ENCODE peak calls at places on chromosomes 1 and 21, in seven cellular contexts. One of them, this sample, is unnamed.

GRCh38 chr21:16993416-16994044 is 519.3 kb upstream of the CXADR start:
- DNase-seq in hepatocyte: no peak
- DNase-seq in OCI-LY7: no peak
- DNase-seq in neural progenitor cell: no peak
- DNase-seq in SK-N-SH: no peak
- DNase-seq in GM23248: no peak
- DNase-seq in PC-3: no peak
- DNase-seq in this sample: no peak

GRCh38 chr1:4052657-4053056 is 152.6 kb upstream of the C1orf174 start:
- DNase-seq in OCI-LY7: no peak
- DNase-seq in neural progenitor cell: no peak
- DNase-seq in GM23248: no peak
- DNase-seq in SK-N-SH: no peak
- DNase-seq in PC-3: no peak
- DNase-seq in hepatocyte: no peak
- DNase-seq in this sample: no peak

GRCh38 chr1:61481313-61481712 is 243.6 kb downstream of the TM2D1 start:
- DNase-seq in SK-N-SH: no peak
- DNase-seq in PC-3: peak
- DNase-seq in OCI-LY7: no peak
- DNase-seq in hepatocyte: no peak
- DNase-seq in neural progenitor cell: no peak
- DNase-seq in GM23248: peak
- DNase-seq in this sample: no peak

GRCh38 chr1:67748630-67749029 is 63.6 kb downstream of the GADD45A start:
- DNase-seq in SK-N-SH: no peak
- DNase-seq in PC-3: peak
- DNase-seq in OCI-LY7: no peak
- DNase-seq in neural progenitor cell: no peak
- DNase-seq in hepatocyte: peak
- DNase-seq in GM23248: peak
- DNase-seq in this sample: no peak

GRCh38 chr1:206021008-206021795 is 2.5 kb downstream of the CTSE start:
- DNase-seq in PC-3: peak
- DNase-seq in GM23248: no peak
- DNase-seq in OCI-LY7: no peak
- DNase-seq in SK-N-SH: no peak
- DNase-seq in hepatocyte: no peak
- DNase-seq in neural progenitor cell: no peak
- DNase-seq in this sample: no peak

GRCh38 chr21:39088831-39089380 is 94.3 kb downstream of the PSMG1 start:
- DNase-seq in PC-3: peak
- DNase-seq in neural progenitor cell: no peak
- DNase-seq in SK-N-SH: no peak
- DNase-seq in OCI-LY7: no peak
- DNase-seq in hepatocyte: no peak
- DNase-seq in GM23248: peak
- DNase-seq in this sample: no peak

GRCh38 chr1:24117722-24118409 is 5.9 kb upstream of the MYOM3 start:
- DNase-seq in SK-N-SH: no peak
- DNase-seq in neural progenitor cell: no peak
- DNase-seq in OCI-LY7: no peak
- DNase-seq in GM23248: peak
- DNase-seq in PC-3: peak
- DNase-seq in hepatocyte: peak
- DNase-seq in this sample: no peak

GRCh38 chr1:91592716-91593477 is 92.2 kb downstream of the CDC7 start:
- DNase-seq in PC-3: no peak
- DNase-seq in hepatocyte: no peak
- DNase-seq in SK-N-SH: no peak
- DNase-seq in neural progenitor cell: no peak
- DNase-seq in GM23248: no peak
- DNase-seq in OCI-LY7: no peak
- DNase-seq in this sample: no peak

GRCh38 chr1:91803847-91804545 is 82.0 kb downstream of the TGFBR3 start:
- DNase-seq in neural progenitor cell: no peak
- DNase-seq in PC-3: peak
- DNase-seq in hepatocyte: no peak
- DNase-seq in SK-N-SH: no peak
- DNase-seq in GM23248: peak
- DNase-seq in OCI-LY7: peak
- DNase-seq in this sample: no peak

GRCh38 chr1:168687796-168688195 is 41.2 kb downstream of the DPT start:
- DNase-seq in SK-N-SH: peak
- DNase-seq in neural progenitor cell: peak
- DNase-seq in hepatocyte: peak
- DNase-seq in PC-3: peak
- DNase-seq in GM23248: no peak
- DNase-seq in OCI-LY7: no peak
- DNase-seq in this sample: peak

GRCh38 chr1:154154534-154155181 is at the start of gene NUP210L:
- DNase-seq in GM23248: peak
- DNase-seq in hepatocyte: peak
- DNase-seq in OCI-LY7: no peak
- DNase-seq in SK-N-SH: no peak
- DNase-seq in neural progenitor cell: peak
- DNase-seq in PC-3: no peak
- DNase-seq in this sample: peak

GRCh38 chr1:89044970-89045695 is 19.9 kb downstream of the GBP1 start:
- DNase-seq in GM23248: no peak
- DNase-seq in neural progenitor cell: no peak
- DNase-seq in SK-N-SH: no peak
- DNase-seq in PC-3: peak
- DNase-seq in hepatocyte: peak
- DNase-seq in OCI-LY7: no peak
- DNase-seq in this sample: no peak

GRCh38 chr1:183164963-183165362 is 21.1 kb upstream of the LAMC2 start:
- DNase-seq in SK-N-SH: no peak
- DNase-seq in neural progenitor cell: peak
- DNase-seq in OCI-LY7: no peak
- DNase-seq in PC-3: peak
- DNase-seq in hepatocyte: no peak
- DNase-seq in GM23248: no peak
- DNase-seq in this sample: no peak

GRCh38 chr1:154193821-154194220 is 1.9 kb upstream of the TPM3 start:
- DNase-seq in neural progenitor cell: no peak
- DNase-seq in GM23248: peak
- DNase-seq in hepatocyte: no peak
- DNase-seq in SK-N-SH: no peak
- DNase-seq in PC-3: peak
- DNase-seq in OCI-LY7: no peak
- DNase-seq in this sample: no peak

GRCh38 chr1:245645406-245645805 is 490.6 kb downstream of the KIF26B start:
- DNase-seq in SK-N-SH: no peak
- DNase-seq in OCI-LY7: no peak
- DNase-seq in PC-3: no peak
- DNase-seq in neural progenitor cell: no peak
- DNase-seq in hepatocyte: no peak
- DNase-seq in GM23248: no peak
- DNase-seq in this sample: no peak

GRCh38 chr1:223471566-223471965 is 78.4 kb downstream of the CCDC185 start:
- DNase-seq in GM23248: no peak
- DNase-seq in OCI-LY7: no peak
- DNase-seq in hepatocyte: no peak
- DNase-seq in PC-3: no peak
- DNase-seq in SK-N-SH: no peak
- DNase-seq in neural progenitor cell: no peak
- DNase-seq in this sample: no peak

GRCh38 chr1:223462866-223463404 is 69.7 kb downstream of the CCDC185 start:
- DNase-seq in SK-N-SH: no peak
- DNase-seq in OCI-LY7: no peak
- DNase-seq in PC-3: no peak
- DNase-seq in GM23248: no peak
- DNase-seq in neural progenitor cell: no peak
- DNase-seq in hepatocyte: no peak
- DNase-seq in this sample: no peak

GRCh38 chr1:223460566-223461189 is 67.5 kb downstream of the CCDC185 start:
- DNase-seq in GM23248: no peak
- DNase-seq in neural progenitor cell: no peak
- DNase-seq in OCI-LY7: no peak
- DNase-seq in PC-3: no peak
- DNase-seq in hepatocyte: no peak
- DNase-seq in SK-N-SH: no peak
- DNase-seq in this sample: no peak

GRCh38 chr1:223462047-223462446 is 68.8 kb downstream of the CCDC185 start:
- DNase-seq in hepatocyte: no peak
- DNase-seq in SK-N-SH: no peak
- DNase-seq in OCI-LY7: no peak
- DNase-seq in GM23248: no peak
- DNase-seq in PC-3: no peak
- DNase-seq in neural progenitor cell: no peak
- DNase-seq in this sample: no peak

DNA sequence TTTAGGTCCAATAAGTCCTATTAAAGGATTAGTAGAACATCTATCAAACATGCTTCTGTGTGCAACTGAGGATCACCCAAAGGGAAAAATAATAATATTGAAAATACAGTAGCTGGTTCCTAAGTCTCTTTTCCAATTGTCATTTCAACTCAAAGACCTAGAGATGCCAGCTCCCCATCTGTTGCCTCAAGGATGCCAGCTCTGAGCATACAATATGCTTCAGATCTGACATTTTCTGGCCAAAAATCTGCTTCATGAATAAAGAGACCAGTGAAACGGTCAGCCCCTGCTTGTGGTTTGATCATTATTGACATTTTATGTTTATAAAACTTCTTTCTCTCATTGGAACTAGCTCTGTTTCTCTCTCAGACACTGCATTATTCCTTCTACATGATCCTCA is 72.9 kb downstream of the CCDC185 start:
- DNase-seq in OCI-LY7: no peak
- DNase-seq in neural progenitor cell: no peak
- DNase-seq in SK-N-SH: no peak
- DNase-seq in PC-3: no peak
- DNase-seq in hepatocyte: no peak
- DNase-seq in GM23248: no peak
- DNase-seq in this sample: no peak
- TF ChIP-seq EZH2phosphoT487 in OCI-LY7: no peak
- TF ChIP-seq EZH2phosphoT487 in neural progenitor cell: no peak
- TF ChIP-seq EZH2phosphoT487 in SK-N-SH: no peak
- TF ChIP-seq EZH2phosphoT487 in PC-3: no peak
- TF ChIP-seq EZH2phosphoT487 in hepatocyte: no peak
- TF ChIP-seq EZH2phosphoT487 in GM23248: no peak
- TF ChIP-seq EZH2phosphoT487 in this sample: no peak

DNA sequence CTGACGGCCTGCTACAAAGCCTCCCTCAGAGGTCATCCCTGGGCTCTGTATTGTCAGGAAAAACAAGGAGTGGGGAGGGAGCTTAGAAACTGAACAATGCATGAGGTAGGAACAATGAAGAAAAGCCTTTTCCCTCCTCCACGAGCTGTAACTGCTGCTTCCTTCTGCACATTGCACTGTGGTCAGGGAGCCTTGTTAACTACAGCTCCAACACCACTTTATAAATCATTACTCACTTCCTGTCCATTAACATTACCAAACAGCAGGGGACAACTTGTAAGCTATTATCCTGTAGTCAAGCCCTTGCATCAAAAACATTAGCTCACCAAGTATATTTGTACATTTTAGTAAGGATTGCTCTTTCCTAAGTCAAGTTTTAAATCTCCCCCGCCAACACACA is 336.0 kb upstream of the NR5A2 start:
- DNase-seq in neural progenitor cell: peak
- DNase-seq in SK-N-SH: no peak
- DNase-seq in GM23248: peak
- DNase-seq in OCI-LY7: no peak
- DNase-seq in PC-3: peak
- DNase-seq in hepatocyte: peak
- DNase-seq in this sample: peak
- TF ChIP-seq EZH2phosphoT487 in neural progenitor cell: no peak
- TF ChIP-seq EZH2phosphoT487 in SK-N-SH: no peak
- TF ChIP-seq EZH2phosphoT487 in GM23248: peak
- TF ChIP-seq EZH2phosphoT487 in OCI-LY7: no peak
- TF ChIP-seq EZH2phosphoT487 in PC-3: no peak
- TF ChIP-seq EZH2phosphoT487 in hepatocyte: no peak
- TF ChIP-seq EZH2phosphoT487 in this sample: no peak

GRCh38 chr21:36540700-36541099 is 60.8 kb upstream of the CLDN14 start:
- DNase-seq in neural progenitor cell: no peak
- DNase-seq in SK-N-SH: no peak
- DNase-seq in hepatocyte: no peak
- DNase-seq in OCI-LY7: no peak
- DNase-seq in PC-3: no peak
- DNase-seq in GM23248: no peak
- DNase-seq in this sample: no peak
- TF ChIP-seq EZH2phosphoT487 in neural progenitor cell: no peak
- TF ChIP-seq EZH2phosphoT487 in SK-N-SH: no peak
- TF ChIP-seq EZH2phosphoT487 in hepatocyte: no peak
- TF ChIP-seq EZH2phosphoT487 in OCI-LY7: no peak
- TF ChIP-seq EZH2phosphoT487 in PC-3: no peak
- TF ChIP-seq EZH2phosphoT487 in GM23248: no peak
- TF ChIP-seq EZH2phosphoT487 in this sample: no peak

GRCh38 chr1:36771222-36771621 is 263.1 kb downstream of the GRIK3 start:
- DNase-seq in PC-3: no peak
- DNase-seq in hepatocyte: no peak
- DNase-seq in OCI-LY7: no peak
- DNase-seq in GM23248: no peak
- DNase-seq in SK-N-SH: no peak
- DNase-seq in neural progenitor cell: peak
- DNase-seq in this sample: peak

GRCh38 chr1:36765785-36766300 is 268.5 kb downstream of the GRIK3 start:
- DNase-seq in neural progenitor cell: peak
- DNase-seq in hepatocyte: no peak
- DNase-seq in OCI-LY7: no peak
- DNase-seq in SK-N-SH: no peak
- DNase-seq in GM23248: no peak
- DNase-seq in PC-3: no peak
- DNase-seq in this sample: no peak

GRCh38 chr1:36766481-36766880 is 267.8 kb downstream of the GRIK3 start:
- DNase-seq in SK-N-SH: no peak
- DNase-seq in hepatocyte: no peak
- DNase-seq in OCI-LY7: no peak
- DNase-seq in neural progenitor cell: no peak
- DNase-seq in PC-3: no peak
- DNase-seq in GM23248: no peak
- DNase-seq in this sample: no peak

GRCh38 chr1:36769886-36770830 is 264.2 kb downstream of the GRIK3 start:
- DNase-seq in neural progenitor cell: no peak
- DNase-seq in OCI-LY7: no peak
- DNase-seq in PC-3: no peak
- DNase-seq in GM23248: no peak
- DNase-seq in hepatocyte: no peak
- DNase-seq in SK-N-SH: no peak
- DNase-seq in this sample: peak

DNA sequence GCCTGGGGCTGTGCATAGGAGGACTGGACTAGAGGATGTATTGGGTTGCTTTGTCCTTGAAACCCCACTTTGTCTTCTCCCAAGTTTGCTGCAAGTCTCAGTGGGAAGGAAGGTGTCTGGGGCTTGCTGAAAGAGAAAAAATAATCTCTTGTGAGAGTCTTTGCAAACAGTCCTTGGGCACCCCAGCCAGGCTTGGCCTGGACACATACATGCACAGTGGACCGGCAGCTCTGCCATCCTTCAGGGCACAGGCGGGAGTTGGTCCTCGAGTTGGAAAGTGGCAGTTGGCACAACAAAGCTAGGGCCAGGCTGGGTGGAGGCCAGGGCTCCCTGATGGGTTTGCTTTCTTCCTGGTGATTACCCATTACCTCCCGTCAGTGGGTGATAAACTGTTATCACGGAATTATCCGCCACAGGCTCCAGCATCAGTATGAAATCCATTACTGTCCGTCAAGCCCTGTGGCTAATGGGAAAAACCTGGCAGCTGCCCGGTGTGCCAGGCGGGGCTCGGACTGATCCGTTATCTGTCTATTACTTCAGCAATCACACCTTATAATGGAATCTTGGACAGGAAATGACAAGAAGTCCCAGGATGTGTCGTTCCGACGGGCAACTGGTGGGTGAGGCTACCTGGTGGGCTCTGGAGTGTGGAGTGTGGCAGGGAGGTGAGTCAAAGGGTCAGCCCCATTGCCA is 265.7 kb downstream of the GRIK3 start:
- DNase-seq in OCI-LY7: no peak
- DNase-seq in PC-3: no peak
- DNase-seq in GM23248: no peak
- DNase-seq in hepatocyte: no peak
- DNase-seq in neural progenitor cell: no peak
- DNase-seq in SK-N-SH: peak
- DNase-seq in this sample: no peak
- TF ChIP-seq EZH2phosphoT487 in OCI-LY7: no peak
- TF ChIP-seq EZH2phosphoT487 in PC-3: no peak
- TF ChIP-seq EZH2phosphoT487 in GM23248: no peak
- TF ChIP-seq EZH2phosphoT487 in hepatocyte: no peak
- TF ChIP-seq EZH2phosphoT487 in neural progenitor cell: no peak
- TF ChIP-seq EZH2phosphoT487 in SK-N-SH: no peak
- TF ChIP-seq EZH2phosphoT487 in this sample: no peak

This sample was measured in GM23338.